ENCODE peak calls at places on chromosomes 1 and 21, in ten cellular contexts. A is NCI-H69, J is tibial nerve, U is amniotic stem cell, B is OCI-M1, E is KBM-7, Y is nephron progenitor cell, C is Right ventricle myocardium superior, H is LHCN-M2, Z is RKO. D is an unnamed sample.

GRCh38 chr1:31811605-31812004 is 4.2 kb downstream of the SPOCD1 start:
- DNase-seq in J (no peak), Y (peak; percentile 65), E (no peak), U (peak; percentile 19), B (no peak), Z (no peak), A (peak; percentile 82), C (no peak), H (peak; percentile 68), D (no peak)

GRCh38 chr1:223712856-223713494 is 636 bp downstream of the CAPN2 start:
- DNase-seq in U (no peak), C (peak; percentile 56), E (peak; percentile 45), A (peak; percentile 70), H (no peak), J (no peak), Y (peak; percentile 57), Z (no peak), B (no peak), D (peak; percentile 36)

GRCh38 chr1:157154940-157155514 is 16.8 kb upstream of the ETV3 start:
- DNase-seq in C (peak; percentile 58), H (no peak), B (peak; percentile 82), Y (no peak), J (no peak), Z (no peak), A (peak; percentile 21), U (no peak), E (peak; percentile 36), D (peak; percentile 55)

GRCh38 chr1:204203206-204203767 is 7.0 kb upstream of the KISS1 start:
- DNase-seq in Z (no peak), J (no peak), Y (no peak), C (no peak), H (no peak), E (no peak), U (no peak), A (no peak), B (no peak), D (no peak)

GRCh38 chr1:104018922-104019674 is 269.4 kb downstream of the AMY1C start:
- DNase-seq in H (no peak), J (no peak), Z (no peak), Y (no peak), E (no peak), B (no peak), C (no peak), U (no peak), A (no peak), D (no peak)

GRCh38 chr1:119794856-119795255 is 16.4 kb downstream of the REG4 start:
- DNase-seq in H (no peak), A (no peak), U (no peak), C (no peak), E (no peak), Y (no peak), J (no peak), B (no peak), Z (no peak), D (no peak)

GRCh38 chr1:6285356-6285755 is 24.5 kb upstream of the GPR153 start:
- DNase-seq in A (no peak), H (no peak), C (no peak), Z (no peak), E (no peak), U (no peak), Y (no peak), J (no peak), B (no peak), D (no peak)

GRCh38 chr1:245166471-245166885 is 11.7 kb downstream of the KIF26B start:
- DNase-seq in J (no peak), C (no peak), Y (no peak), B (no peak), U (no peak), A (no peak), E (no peak), H (no peak), Z (no peak), D (peak; percentile 6)

GRCh38 chr1:226990133-226990716 is 50.1 kb downstream of the COQ8A start:
- DNase-seq in H (no peak), A (no peak), B (peak; percentile 92), J (no peak), Z (no peak), U (no peak), Y (no peak), E (peak; percentile 31), C (peak; percentile 61), D (no peak)

GRCh38 chr1:85692730-85693314 is 15.4 kb downstream of the ZNHIT6 start:
- DNase-seq in A (no peak), C (no peak), J (no peak), Y (no peak), E (no peak), H (peak; percentile 55), B (peak; percentile 42), U (peak; percentile 43), Z (peak; percentile 72), D (peak; percentile 63)

GRCh38 chr1:20164694-20165202 is 21.1 kb upstream of the UBXN10 start:
- DNase-seq in C (peak; percentile 70), A (no peak), U (no peak), B (no peak), H (peak; percentile 4), Z (no peak), Y (no peak), E (peak; percentile 34), J (no peak), D (no peak)

GRCh38 chr1:225458222-225458631 is 30.4 kb upstream of the LBR start:
- DNase-seq in C (no peak), Y (no peak), H (peak; percentile 29), E (no peak), B (no peak), A (no peak), J (no peak), Z (no peak), U (no peak), D (peak; percentile 29)

GRCh38 chr1:167060141-167061072 is 29.8 kb downstream of the GPA33 start:
- DNase-seq in A (peak; percentile 33), B (peak; percentile 21), Y (no peak), H (no peak), U (no peak), Z (peak; percentile 19), C (no peak), J (no peak), E (no peak), D (no peak)

GRCh38 chr1:228548788-228549187 is 61.6 kb downstream of the RNF187 start:
- DNase-seq in J (no peak), Z (no peak), Y (no peak), B (no peak), A (no peak), C (no peak), H (no peak), E (no peak), U (no peak), D (no peak)

GRCh38 chr1:214102907-214103306 is 115.1 kb downstream of the PROX1 start:
- DNase-seq in C (no peak), Y (no peak), E (no peak), H (peak; percentile 96), A (no peak), U (peak; percentile 20), J (no peak), Z (peak; percentile 76), B (no peak), D (peak; percentile 88)

GRCh38 chr1:27994060-27994459 is 34.3 kb downstream of the XKR8 start:
- DNase-seq in J (no peak), C (no peak), Y (no peak), A (no peak), E (peak; percentile 47), B (peak; percentile 67), U (no peak), H (no peak), Z (no peak), D (no peak)

GRCh38 chr1:65420590-65421340 is at the start of the genes LEPR and LEPROT:
- DNase-seq in H (no peak), Z (no peak), Y (no peak), U (no peak), J (no peak), A (peak; percentile 97), E (peak; percentile 81), C (no peak), B (peak; percentile 86), D (no peak)

GRCh38 chr1:118862755-118863154 is 125.4 kb downstream of the TBX15 start:
- DNase-seq in H (peak; percentile 12), E (no peak), A (no peak), B (peak; percentile 9), U (no peak), Z (no peak), J (no peak), Y (no peak), C (no peak), D (no peak)

GRCh38 chr1:98126740-98127139 is 205.9 kb upstream of the DPYD start:
- DNase-seq in Y (no peak), H (no peak), U (no peak), Z (no peak), B (no peak), A (no peak), C (no peak), E (no peak), J (no peak), D (no peak)

GRCh38 chr1:11207898-11208611 is 18.9 kb downstream of the ANGPTL7 start:
- DNase-seq in B (no peak), J (peak; percentile 75), E (no peak), C (peak; percentile 57), U (no peak), Z (no peak), A (no peak), H (no peak), Y (no peak), D (no peak)

GRCh38 chr1:17878837-17879236 is 123.7 kb downstream of the ACTL8 start:
- DNase-seq in H (peak; percentile 82), J (no peak), B (no peak), E (no peak), A (no peak), C (no peak), Y (no peak), U (peak; percentile 26), Z (peak; percentile 26), D (peak; percentile 86)

GRCh38 chr21:45246535-45247320 is 41.0 kb downstream of the POFUT2 start:
- DNase-seq in J (no peak), B (no peak), H (no peak), Z (no peak), C (no peak), Y (no peak), E (no peak), U (no peak), A (no peak), D (no peak)

GRCh38 chr1:116981521-116982037 is 20.0 kb upstream of the CD101 start:
- DNase-seq in Y (no peak), Z (no peak), H (no peak), C (no peak), U (no peak), A (peak; percentile 91), J (no peak), B (no peak), E (no peak), D (no peak)

GRCh38 chr1:171754381-171754705 is 12.5 kb upstream of the VAMP4 start:
- DNase-seq in C (no peak), H (peak; percentile 93), U (no peak), J (no peak), A (no peak), Z (no peak), B (peak; percentile 55), Y (no peak), E (peak; percentile 12), D (peak; percentile 84)

GRCh38 chr1:30427545-30427944 is 295.8 kb downstream of the MATN1 start:
- DNase-seq in J (no peak), E (no peak), B (no peak), Z (no peak), Y (no peak), H (no peak), U (no peak), C (no peak), A (no peak), D (no peak)

GRCh38 chr1:24902471-24902891 is 27.6 kb downstream of the RUNX3 start:
- DNase-seq in C (no peak), U (no peak), H (no peak), J (no peak), Z (no peak), Y (no peak), A (no peak), B (no peak), E (no peak), D (no peak)

GRCh38 chr1:56360021-56360420 is 219.3 kb downstream of the PLPP3 start:
- DNase-seq in Y (no peak), U (no peak), C (no peak), H (no peak), A (no peak), B (no peak), Z (no peak), E (no peak), J (no peak), D (peak; percentile 31)

GRCh38 chr1:108559215-108560142 is at the start of gene EEIG2:
- DNase-seq in Y (peak; percentile 92), B (peak; percentile 96), A (peak; percentile 81), C (peak; percentile 92), U (peak; percentile 60), Z (peak; percentile 88), E (peak; percentile 94), H (peak; percentile 86), J (peak; percentile 69), D (peak; percentile 91)

D was measured in EL.